ENCODE peak calls at places on chromosomes 2 and 18, in four cellular contexts. M is endodermal cell, J is heart left ventricle, K is tibial nerve. P is an unnamed sample.
A peak's percentile ranks its signal among the peaks of the same experiment; 100 is the strongest.

GRCh38 chr2:237304763-237305514 is 109.0 kb downstream of the COL6A3 start:
- DNase-seq in J (no peak), M (no peak), K (no peak), P (no peak)

GRCh38 chr2:133379159-133379558 is 189.1 kb downstream of the NCKAP5 start:
- DNase-seq in M (no peak), J (no peak), K (no peak), P (no peak)

GRCh38 chr2:26721267-26722032 is 28.9 kb downstream of the KCNK3 start:
- DNase-seq in J (no peak), M (peak; percentile 54), K (no peak), P (no peak)

GRCh38 chr2:202064206-202064880 is 8.7 kb upstream of the KIAA2012 start:
- DNase-seq in J (no peak), M (peak; percentile 70), K (no peak), P (no peak)

GRCh38 chr2:46239175-46239846 is 57.9 kb upstream of the EPAS1 start:
- DNase-seq in K (no peak), J (no peak), M (no peak), P (no peak)

GRCh38 chr2:145680276-145680675 is 1160.4 kb upstream of the ZEB2 start:
- DNase-seq in K (no peak), J (no peak), M (no peak), P (no peak)

GRCh38 chr2:171522057-171522803 is at the start of gene CYBRD1:
- DNase-seq in K (peak; percentile 85), M (peak; percentile 88), J (peak; percentile 93), P (peak; percentile 98)

GRCh38 chr2:142220901-142221300 is 90.1 kb upstream of the LRP1B start:
- DNase-seq in J (no peak), M (no peak), K (no peak), P (no peak)

GRCh38 chr2:68196120-68196716 is 38.5 kb downstream of the PNO1 start:
- DNase-seq in J (no peak), M (no peak), K (no peak), P (no peak)

GRCh38 chr2:40751981-40752380 is 300.1 kb upstream of the SLC8A1 start:
- DNase-seq in K (no peak), M (no peak), J (no peak), P (no peak)

GRCh38 chr2:197210450-197210849 is 100.1 kb downstream of the ANKRD44 start:
- DNase-seq in K (no peak), J (no peak), M (no peak), P (no peak)

GRCh38 chr2:235567842-235568241 is 74.0 kb downstream of the AGAP1 start:
- DNase-seq in M (no peak), J (no peak), K (no peak), P (no peak)

DNA sequence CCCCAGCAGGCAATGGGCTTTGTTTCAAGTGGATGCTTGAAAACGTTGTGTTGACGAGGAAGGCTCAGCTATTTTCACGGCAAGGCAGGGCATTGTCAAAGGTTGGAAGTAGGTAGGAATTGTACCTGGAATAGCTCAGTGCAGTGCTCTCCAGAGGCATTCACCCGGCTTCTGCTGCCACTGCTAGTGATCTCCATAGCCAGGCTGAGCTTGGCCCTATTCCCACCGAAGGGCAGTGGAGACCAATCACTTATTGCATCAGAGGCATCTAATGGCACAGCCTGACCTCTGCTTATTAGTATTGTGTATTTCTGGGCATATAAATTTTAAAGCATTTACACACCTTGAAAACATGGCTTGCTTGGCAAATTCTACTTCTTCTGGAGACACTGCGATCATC is 32.4 kb downstream of the CREG2 start:
- DNase-seq in M (no peak), K (no peak), J (no peak), P (no peak)
- TF ChIP-seq CTCF in M (no peak), K (no peak), J (no peak), P (no peak)

DNA sequence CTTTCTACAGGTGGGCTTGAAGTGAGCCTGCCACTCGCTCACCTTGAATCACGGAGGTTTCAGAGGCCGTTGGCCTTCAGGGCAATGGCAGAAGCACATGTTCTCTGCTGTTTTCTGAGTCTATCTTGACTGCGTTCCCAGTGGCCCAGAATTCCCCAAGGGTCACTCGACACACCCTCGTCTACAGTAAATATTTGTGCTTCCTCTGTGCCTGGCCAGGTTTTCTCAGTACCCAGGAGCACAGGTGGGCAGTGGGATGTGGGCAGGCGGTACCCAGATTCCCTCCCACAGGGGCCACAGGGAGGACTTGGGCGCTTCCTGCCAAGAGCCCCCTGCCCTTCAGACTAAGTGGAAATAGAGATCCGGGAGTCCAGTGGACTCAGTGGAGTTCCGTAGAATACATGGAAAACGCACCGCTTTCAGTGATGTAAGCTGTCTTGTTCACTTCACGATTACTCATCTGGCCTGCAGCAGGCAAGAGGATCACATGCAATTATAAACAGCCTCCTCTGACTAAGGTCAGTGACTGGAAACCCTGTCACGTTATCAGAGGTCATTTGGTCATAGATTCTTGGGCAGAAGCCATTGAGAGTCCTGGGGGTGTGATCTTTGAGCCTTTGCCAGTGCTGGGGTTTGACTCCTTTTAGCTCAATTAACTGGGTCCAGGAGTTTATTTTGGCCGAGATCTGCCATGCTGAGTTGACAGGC is 179.8 kb downstream of the NEDD4L start:
- DNase-seq in J (no peak), M (no peak), K (no peak), P (peak; percentile 69)
- H3K4me3 ChIP-seq in J (no peak overlapping the region), M (no peak overlapping the region), K (no peak overlapping the region), P (no peak overlapping the region)

GRCh38 chr2:106847366-106847765 is 38.6 kb downstream of the ST6GAL2 start:
- DNase-seq in J (no peak), K (no peak), M (no peak), P (no peak)

GRCh38 chr2:106849253-106849652 is 36.7 kb downstream of the ST6GAL2 start:
- DNase-seq in K (no peak), J (no peak), M (no peak), P (peak; percentile 2)

GRCh38 chr2:106851475-106851874 is 34.5 kb downstream of the ST6GAL2 start:
- DNase-seq in M (no peak), J (no peak), K (no peak), P (no peak)

GRCh38 chr2:106851055-106851454 is 34.9 kb downstream of the ST6GAL2 start:
- DNase-seq in J (no peak), M (no peak), K (no peak), P (no peak)

GRCh38 chr2:106852103-106852502 is 33.9 kb downstream of the ST6GAL2 start:
- DNase-seq in J (no peak), M (peak; percentile 87), K (no peak), P (peak; percentile 65)
- TF ChIP-seq CTCF in J (no peak), M (peak; percentile 47), K (no peak), P (no peak)

GRCh38 chr18:46950064-46950656 is 32.8 kb downstream of the KATNAL2 start:
- DNase-seq in K (no peak), M (no peak), J (no peak), P (no peak)

GRCh38 chr18:46942646-46943045 is 25.2 kb downstream of the KATNAL2 start:
- DNase-seq in M (no peak), K (no peak), J (no peak), P (no peak)

DNA sequence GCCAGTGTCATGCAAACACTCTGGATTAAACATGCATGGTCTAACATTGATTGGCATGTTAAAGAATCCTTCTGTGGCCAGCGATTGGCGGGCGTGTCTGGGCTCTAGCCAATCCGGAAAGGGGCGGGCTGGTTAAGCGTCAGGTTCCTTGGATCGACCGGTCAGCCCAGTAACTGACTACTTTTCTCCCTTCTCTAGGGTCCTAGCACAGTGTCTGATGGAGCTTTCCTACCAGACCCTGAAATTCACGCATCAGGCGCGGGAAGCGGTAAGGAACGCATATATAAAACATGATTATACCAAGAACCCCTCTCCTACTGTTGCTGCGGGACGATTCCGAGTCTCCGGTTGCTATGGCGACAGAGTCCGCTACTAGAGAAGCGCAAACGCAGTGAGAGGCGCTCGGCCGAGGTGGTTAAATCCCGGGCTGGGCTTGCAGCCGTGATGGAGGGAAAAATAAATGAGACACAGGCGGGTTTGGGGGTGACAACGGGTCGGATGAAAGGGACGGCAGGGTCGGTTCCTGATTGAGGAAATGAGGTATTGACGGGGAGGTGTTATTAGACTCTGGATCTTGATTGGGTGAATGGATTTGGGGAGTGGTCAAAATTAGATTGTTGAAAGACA is 29.4 kb downstream of the KATNAL2 start:
- DNase-seq in K (peak; percentile 39), J (peak; percentile 88), M (peak; percentile 98), P (peak; percentile 92)
- H3K4me3 ChIP-seq in K (peak overlapping the region; percentile 53), J (peak overlapping the region; percentile 12), M (peak overlapping the region; percentile 96), P (peak overlapping the region; percentile 38)

GRCh38 chr2:36708119-36708741 is 11.7 kb downstream of the VIT start:
- DNase-seq in J (no peak), K (peak; percentile 30), M (no peak), P (peak; percentile 85)
- TF ChIP-seq CTCF in J (no peak), K (no peak), M (peak; percentile 44), P (no peak)